ENCODE peak calls at places on chromosomes 4 and X, in ten cellular contexts. One of them, this sample, is unnamed.
A peak's percentile ranks its signal among the peaks of the same experiment; 100 is the strongest.

GRCh38 chrX:28888421-28888820 is 301.2 kb downstream of the IL1RAPL1 start:
- DNase-seq in small intestine: no peak
- DNase-seq in brain microvascular endothelial cell: peak; percentile 31
- DNase-seq in psoas muscle: no peak
- DNase-seq in upper lobe of right lung: no peak
- DNase-seq in CD8-positive, alpha-beta T cell: no peak
- DNase-seq in cardiac muscle cell: no peak
- DNase-seq in HCT116: no peak
- DNase-seq in K562: no peak
- DNase-seq in Karpas-422: no peak
- DNase-seq in this sample: no peak

GRCh38 chr4:3074846-3075651 is 568 bp downstream of the HTT start:
- DNase-seq in psoas muscle: peak; percentile 67
- DNase-seq in K562: peak; percentile 85
- DNase-seq in Karpas-422: peak; percentile 89
- DNase-seq in brain microvascular endothelial cell: peak; percentile 66
- DNase-seq in cardiac muscle cell: peak; percentile 86
- DNase-seq in HCT116: peak; percentile 27
- DNase-seq in small intestine: peak; percentile 61
- DNase-seq in upper lobe of right lung: peak; percentile 89
- DNase-seq in CD8-positive, alpha-beta T cell: no peak
- DNase-seq in this sample: no peak

GRCh38 chrX:13120017-13120416 is 75.6 kb upstream of the FAM9C start:
- DNase-seq in small intestine: peak; percentile 58
- DNase-seq in upper lobe of right lung: no peak
- DNase-seq in cardiac muscle cell: peak; percentile 20
- DNase-seq in HCT116: no peak
- DNase-seq in psoas muscle: no peak
- DNase-seq in K562: peak; percentile 48
- DNase-seq in brain microvascular endothelial cell: peak; percentile 93
- DNase-seq in Karpas-422: no peak
- DNase-seq in CD8-positive, alpha-beta T cell: no peak
- DNase-seq in this sample: no peak

GRCh38 chr4:184648220-184649025 is 824 bp downstream of the CASP3 start:
- DNase-seq in cardiac muscle cell: peak; percentile 74
- DNase-seq in psoas muscle: peak; percentile 86
- DNase-seq in CD8-positive, alpha-beta T cell: peak; percentile 39
- DNase-seq in small intestine: peak; percentile 51
- DNase-seq in HCT116: no peak
- DNase-seq in K562: peak; percentile 68
- DNase-seq in brain microvascular endothelial cell: no peak
- DNase-seq in Karpas-422: peak; percentile 64
- DNase-seq in upper lobe of right lung: peak; percentile 87
- DNase-seq in this sample: no peak

GRCh38 chrX:132984058-132984650 is 25.7 kb upstream of the HS6ST2 start:
- DNase-seq in HCT116: no peak
- DNase-seq in Karpas-422: no peak
- DNase-seq in brain microvascular endothelial cell: no peak
- DNase-seq in CD8-positive, alpha-beta T cell: no peak
- DNase-seq in K562: no peak
- DNase-seq in cardiac muscle cell: no peak
- DNase-seq in small intestine: no peak
- DNase-seq in upper lobe of right lung: no peak
- DNase-seq in psoas muscle: no peak
- DNase-seq in this sample: no peak

GRCh38 chrX:49767231-49767630 is 61.9 kb upstream of the PAGE4 start:
- DNase-seq in cardiac muscle cell: no peak
- DNase-seq in psoas muscle: no peak
- DNase-seq in Karpas-422: no peak
- DNase-seq in small intestine: no peak
- DNase-seq in K562: no peak
- DNase-seq in upper lobe of right lung: no peak
- DNase-seq in HCT116: no peak
- DNase-seq in CD8-positive, alpha-beta T cell: no peak
- DNase-seq in brain microvascular endothelial cell: no peak
- DNase-seq in this sample: no peak

GRCh38 chrX:107827137-107827831 is 1.6 kb downstream of the MID2 start:
- DNase-seq in CD8-positive, alpha-beta T cell: no peak
- DNase-seq in cardiac muscle cell: no peak
- DNase-seq in small intestine: no peak
- DNase-seq in Karpas-422: no peak
- DNase-seq in brain microvascular endothelial cell: no peak
- DNase-seq in psoas muscle: no peak
- DNase-seq in upper lobe of right lung: no peak
- DNase-seq in HCT116: no peak
- DNase-seq in K562: no peak
- DNase-seq in this sample: no peak

GRCh38 chr4:158444621-158445020 is 77.1 kb upstream of the RXFP1 start:
- DNase-seq in HCT116: no peak
- DNase-seq in small intestine: no peak
- DNase-seq in Karpas-422: no peak
- DNase-seq in K562: no peak
- DNase-seq in cardiac muscle cell: no peak
- DNase-seq in psoas muscle: no peak
- DNase-seq in upper lobe of right lung: no peak
- DNase-seq in brain microvascular endothelial cell: no peak
- DNase-seq in CD8-positive, alpha-beta T cell: no peak
- DNase-seq in this sample: no peak

GRCh38 chrX:110145305-110145704 is 142.4 kb downstream of the TMEM164 start:
- DNase-seq in Karpas-422: no peak
- DNase-seq in HCT116: no peak
- DNase-seq in small intestine: no peak
- DNase-seq in K562: no peak
- DNase-seq in CD8-positive, alpha-beta T cell: no peak
- DNase-seq in upper lobe of right lung: no peak
- DNase-seq in psoas muscle: no peak
- DNase-seq in cardiac muscle cell: no peak
- DNase-seq in brain microvascular endothelial cell: no peak
- DNase-seq in this sample: no peak

GRCh38 chrX:150408561-150408960 is 45.4 kb downstream of the MAMLD1 start:
- DNase-seq in Karpas-422: no peak
- DNase-seq in cardiac muscle cell: no peak
- DNase-seq in CD8-positive, alpha-beta T cell: no peak
- DNase-seq in psoas muscle: no peak
- DNase-seq in upper lobe of right lung: no peak
- DNase-seq in K562: no peak
- DNase-seq in HCT116: no peak
- DNase-seq in small intestine: no peak
- DNase-seq in brain microvascular endothelial cell: no peak
- DNase-seq in this sample: no peak

GRCh38 chr4:62288803-62289541 is 1088.8 kb downstream of the ADGRL3 start:
- DNase-seq in HCT116: no peak
- DNase-seq in cardiac muscle cell: no peak
- DNase-seq in K562: no peak
- DNase-seq in CD8-positive, alpha-beta T cell: no peak
- DNase-seq in Karpas-422: no peak
- DNase-seq in upper lobe of right lung: no peak
- DNase-seq in psoas muscle: no peak
- DNase-seq in small intestine: no peak
- DNase-seq in brain microvascular endothelial cell: no peak
- DNase-seq in this sample: no peak

GRCh38 chr4:21447320-21448055 is 501.1 kb downstream of the KCNIP4 start:
- DNase-seq in cardiac muscle cell: no peak
- DNase-seq in HCT116: no peak
- DNase-seq in Karpas-422: no peak
- DNase-seq in upper lobe of right lung: no peak
- DNase-seq in brain microvascular endothelial cell: no peak
- DNase-seq in K562: no peak
- DNase-seq in CD8-positive, alpha-beta T cell: no peak
- DNase-seq in psoas muscle: no peak
- DNase-seq in small intestine: no peak
- DNase-seq in this sample: peak; percentile 58

DNA sequence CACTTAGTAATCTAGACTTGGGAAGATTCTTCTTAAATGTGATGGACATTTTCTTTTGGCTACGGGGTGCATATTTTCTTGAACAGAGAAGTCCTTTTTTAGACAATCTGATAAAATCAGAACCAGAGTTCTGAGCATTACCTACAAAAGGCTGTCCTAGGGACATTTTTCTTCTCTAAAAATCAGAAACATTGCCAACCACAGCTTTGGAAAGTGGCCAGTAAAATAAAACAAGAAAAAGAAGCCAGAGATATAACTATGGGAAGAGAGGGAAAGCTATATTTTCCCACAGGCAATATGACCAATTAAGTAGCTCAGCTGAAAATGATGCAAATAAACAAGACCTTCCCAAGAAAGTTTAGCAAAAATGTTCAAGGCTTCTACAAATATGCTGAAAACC is 55.9 kb downstream of the MXRA5 start:
- DNase-seq in HCT116: no peak
- DNase-seq in small intestine: no peak
- DNase-seq in Karpas-422: no peak
- DNase-seq in brain microvascular endothelial cell: no peak
- DNase-seq in upper lobe of right lung: no peak
- DNase-seq in K562: no peak
- DNase-seq in cardiac muscle cell: no peak
- DNase-seq in psoas muscle: no peak
- DNase-seq in CD8-positive, alpha-beta T cell: no peak
- DNase-seq in this sample: no peak
- H3K27ac ChIP-seq in HCT116: no peak overlapping the region
- H3K27ac ChIP-seq in small intestine: no peak overlapping the region
- H3K27ac ChIP-seq in Karpas-422: no peak overlapping the region
- H3K27ac ChIP-seq in brain microvascular endothelial cell: no peak overlapping the region
- H3K27ac ChIP-seq in upper lobe of right lung: no peak overlapping the region
- H3K27ac ChIP-seq in K562: no peak overlapping the region
- H3K27ac ChIP-seq in cardiac muscle cell: no peak overlapping the region
- H3K27ac ChIP-seq in psoas muscle: no peak overlapping the region
- H3K27ac ChIP-seq in CD8-positive, alpha-beta T cell: no peak overlapping the region
- H3K27ac ChIP-seq in this sample: no peak overlapping the region

GRCh38 chr4:185820119-185821028 is 8.4 kb upstream of the SORBS2 start:
- DNase-seq in CD8-positive, alpha-beta T cell: no peak
- DNase-seq in K562: no peak
- DNase-seq in brain microvascular endothelial cell: no peak
- DNase-seq in psoas muscle: no peak
- DNase-seq in upper lobe of right lung: no peak
- DNase-seq in Karpas-422: no peak
- DNase-seq in cardiac muscle cell: no peak
- DNase-seq in small intestine: no peak
- DNase-seq in HCT116: no peak
- DNase-seq in this sample: no peak
- H3K27ac ChIP-seq in CD8-positive, alpha-beta T cell: no peak overlapping the region
- H3K27ac ChIP-seq in K562: no peak overlapping the region
- H3K27ac ChIP-seq in brain microvascular endothelial cell: no peak overlapping the region
- H3K27ac ChIP-seq in psoas muscle: no peak overlapping the region
- H3K27ac ChIP-seq in upper lobe of right lung: no peak overlapping the region
- H3K27ac ChIP-seq in Karpas-422: no peak overlapping the region
- H3K27ac ChIP-seq in cardiac muscle cell: peak overlapping the region; percentile 40
- H3K27ac ChIP-seq in small intestine: no peak overlapping the region
- H3K27ac ChIP-seq in HCT116: no peak overlapping the region
- H3K27ac ChIP-seq in this sample: no peak overlapping the region

DNA sequence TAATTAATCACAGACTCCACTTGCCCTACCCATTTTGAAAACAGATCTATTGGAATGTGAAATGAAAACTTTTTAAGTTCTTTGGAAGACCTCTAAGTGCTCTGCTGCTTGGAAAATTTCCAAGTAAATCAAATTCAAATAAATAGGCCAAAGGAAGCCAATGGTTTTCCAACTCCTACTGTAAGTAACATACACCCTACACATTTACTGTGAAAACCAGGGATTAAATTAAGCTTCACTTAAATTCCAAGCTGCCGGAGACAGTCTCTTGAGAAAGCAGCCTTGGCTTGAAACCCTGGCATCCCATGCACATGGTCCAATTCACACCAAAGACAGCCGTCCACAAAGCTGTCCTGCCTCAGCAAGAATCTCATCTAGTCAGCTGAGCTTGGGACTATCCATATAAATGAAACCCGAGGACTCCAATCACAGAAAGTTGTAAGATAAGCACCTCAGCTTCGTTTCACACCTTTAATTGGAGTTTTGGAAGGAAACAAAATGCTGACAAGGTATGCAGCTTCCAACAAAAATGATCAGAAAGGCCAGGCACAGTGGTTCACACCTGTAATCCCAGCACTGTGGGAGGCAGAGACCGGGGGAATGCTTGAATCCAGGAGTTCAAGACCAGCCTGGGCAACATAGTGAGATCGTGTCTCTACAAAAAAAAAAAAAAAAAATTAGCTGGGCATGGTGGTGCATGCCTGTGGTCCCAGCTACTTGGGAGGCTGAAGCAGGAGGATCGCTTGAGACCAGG is 88.6 kb downstream of the APBB2 start:
- DNase-seq in K562: no peak
- DNase-seq in small intestine: no peak
- DNase-seq in Karpas-422: no peak
- DNase-seq in upper lobe of right lung: no peak
- DNase-seq in HCT116: no peak
- DNase-seq in CD8-positive, alpha-beta T cell: no peak
- DNase-seq in cardiac muscle cell: no peak
- DNase-seq in brain microvascular endothelial cell: no peak
- DNase-seq in psoas muscle: no peak
- DNase-seq in this sample: no peak
- H3K27ac ChIP-seq in K562: no peak overlapping the region
- H3K27ac ChIP-seq in small intestine: no peak overlapping the region
- H3K27ac ChIP-seq in Karpas-422: no peak overlapping the region
- H3K27ac ChIP-seq in upper lobe of right lung: peak overlapping the region; percentile 48
- H3K27ac ChIP-seq in HCT116: peak overlapping the region; percentile 84
- H3K27ac ChIP-seq in CD8-positive, alpha-beta T cell: no peak overlapping the region
- H3K27ac ChIP-seq in cardiac muscle cell: no peak overlapping the region
- H3K27ac ChIP-seq in brain microvascular endothelial cell: no peak overlapping the region
- H3K27ac ChIP-seq in psoas muscle: no peak overlapping the region
- H3K27ac ChIP-seq in this sample: peak overlapping the region; percentile 65

GRCh38 chrX:145818522-145819075 is 970 bp downstream of the SLITRK2 start:
- DNase-seq in upper lobe of right lung: no peak
- DNase-seq in K562: no peak
- DNase-seq in HCT116: no peak
- DNase-seq in brain microvascular endothelial cell: no peak
- DNase-seq in CD8-positive, alpha-beta T cell: no peak
- DNase-seq in psoas muscle: no peak
- DNase-seq in Karpas-422: no peak
- DNase-seq in small intestine: no peak
- DNase-seq in cardiac muscle cell: no peak
- DNase-seq in this sample: no peak

GRCh38 chrX:145817666-145818521 is at the start of gene SLITRK2:
- DNase-seq in upper lobe of right lung: no peak
- DNase-seq in Karpas-422: no peak
- DNase-seq in HCT116: no peak
- DNase-seq in K562: no peak
- DNase-seq in psoas muscle: peak; percentile 45
- DNase-seq in cardiac muscle cell: peak; percentile 16
- DNase-seq in small intestine: no peak
- DNase-seq in brain microvascular endothelial cell: no peak
- DNase-seq in CD8-positive, alpha-beta T cell: no peak
- DNase-seq in this sample: no peak

GRCh38 chrX:145817299-145817665 is 347 bp upstream of the SLITRK2 start:
- DNase-seq in cardiac muscle cell: peak; percentile 6
- DNase-seq in psoas muscle: peak; percentile 44
- DNase-seq in brain microvascular endothelial cell: no peak
- DNase-seq in HCT116: no peak
- DNase-seq in small intestine: no peak
- DNase-seq in upper lobe of right lung: no peak
- DNase-seq in K562: no peak
- DNase-seq in Karpas-422: no peak
- DNase-seq in CD8-positive, alpha-beta T cell: no peak
- DNase-seq in this sample: no peak

GRCh38 chrX:145816607-145817298 is 876 bp upstream of the SLITRK2 start:
- DNase-seq in cardiac muscle cell: no peak
- DNase-seq in HCT116: no peak
- DNase-seq in CD8-positive, alpha-beta T cell: no peak
- DNase-seq in brain microvascular endothelial cell: no peak
- DNase-seq in psoas muscle: no peak
- DNase-seq in K562: no peak
- DNase-seq in small intestine: no peak
- DNase-seq in upper lobe of right lung: no peak
- DNase-seq in Karpas-422: no peak
- DNase-seq in this sample: no peak

GRCh38 chrX:145813081-145813480 is 4.5 kb upstream of the SLITRK2 start:
- DNase-seq in small intestine: no peak
- DNase-seq in HCT116: no peak
- DNase-seq in Karpas-422: no peak
- DNase-seq in psoas muscle: no peak
- DNase-seq in CD8-positive, alpha-beta T cell: no peak
- DNase-seq in upper lobe of right lung: no peak
- DNase-seq in K562: no peak
- DNase-seq in cardiac muscle cell: no peak
- DNase-seq in brain microvascular endothelial cell: no peak
- DNase-seq in this sample: no peak
- H3K27ac ChIP-seq in small intestine: no peak overlapping the region
- H3K27ac ChIP-seq in HCT116: no peak overlapping the region
- H3K27ac ChIP-seq in Karpas-422: no peak overlapping the region
- H3K27ac ChIP-seq in psoas muscle: no peak overlapping the region
- H3K27ac ChIP-seq in CD8-positive, alpha-beta T cell: no peak overlapping the region
- H3K27ac ChIP-seq in upper lobe of right lung: no peak overlapping the region
- H3K27ac ChIP-seq in K562: no peak overlapping the region
- H3K27ac ChIP-seq in cardiac muscle cell: no peak overlapping the region
- H3K27ac ChIP-seq in brain microvascular endothelial cell: no peak overlapping the region
- H3K27ac ChIP-seq in this sample: no peak overlapping the region